ENCODE peak calls at places on chromosome 9, in six cellular contexts. Y is cardiac muscle cell; V is stimulated activated CD4-positive, alpha-beta T cell treated with anti-CD3 and anti-CD28 coated beads, Interleukin-4, amount 100 ng/mL, for 4 hours; O is CD4-positive, alpha-beta T cell; D is tibial nerve; R is activated CD4-positive, alpha-beta T cell treated with anti-CD3 and anti-CD28 coated beads, Interleukin-2, amount 10 ng/mL, durations not matched to agents 24 days and 14 days. F is an unnamed sample.

GRCh38 chr9:106682420-106682819 is 180.5 kb upstream of the ZNF462 start:
- DNase-seq in D (no peak), Y (no peak), V (no peak), R (no peak), O (no peak), F (no peak)

GRCh38 chr9:104858846-104859245 is 69.1 kb downstream of the ABCA1 start:
- DNase-seq in D (no peak), V (no peak), O (no peak), Y (no peak), R (no peak), F (no peak)

GRCh38 chr9:15278839-15279238 is 28.2 kb downstream of the TTC39B start:
- DNase-seq in O (no peak), R (no peak), Y (no peak), V (no peak), D (no peak), F (no peak)

GRCh38 chr9:114159562-114160145 is 4.3 kb downstream of the COL27A1 start:
- DNase-seq in D (no peak), Y (no peak), O (no peak), V (no peak), R (no peak), F (no peak)

GRCh38 chr9:137319434-137319975 is 17.4 kb upstream of the NRARP start:
- DNase-seq in R (no peak), D (no peak), V (no peak), Y (no peak), O (no peak), F (no peak)

GRCh38 chr9:107577140-107577776 is 87.7 kb upstream of the KLF4 start:
- DNase-seq in O (no peak), Y (no peak), V (no peak), R (no peak), D (no peak), F (no peak)

GRCh38 chr9:72905514-72906480 is 47.1 kb downstream of the ALDH1A1 start:
- DNase-seq in D (no peak), O (no peak), Y (no peak), R (no peak), V (no peak), F (no peak)

GRCh38 chr9:120904999-120905793 is 21.4 kb downstream of the TRAF1 start:
- DNase-seq in Y (no peak), V (no peak), R (no peak), O (no peak), D (no peak), F (no peak)

GRCh38 chr9:109010676-109011655 is 2.3 kb downstream of the CTNNAL1 start:
- DNase-seq in Y (no peak), V (peak), R (peak), O (peak), D (no peak), F (no peak)

GRCh38 chr9:86515221-86515620 is 161.0 kb upstream of the TUT7 start:
- DNase-seq in V (no peak), R (no peak), Y (no peak), D (no peak), O (no peak), F (no peak)

GRCh38 chr9:121700165-121700830 is 48.9 kb downstream of the DAB2IP start:
- DNase-seq in O (no peak), R (peak), V (no peak), D (peak), Y (peak), F (no peak)

GRCh38 chr9:110186254-110186653 is 21.7 kb downstream of the C9orf152 start:
- DNase-seq in V (no peak), D (no peak), R (no peak), Y (no peak), O (no peak), F (no peak)

GRCh38 chr9:128818839-128819715 is 777 bp downstream of the ENDOG start:
- DNase-seq in Y (peak), R (peak), V (peak), O (peak), D (no peak), F (no peak)

GRCh38 chr9:91972076-91972626 is 22.1 kb upstream of the ROR2 start:
- DNase-seq in Y (peak), V (no peak), D (no peak), O (no peak), R (no peak), F (no peak)

GRCh38 chr9:6567140-6567591 is 78.4 kb downstream of the GLDC start:
- DNase-seq in R (peak), D (no peak), Y (no peak), O (no peak), V (peak), F (no peak)

GRCh38 chr9:35930990-35931389 is 21.7 kb downstream of the SPAAR start:
- DNase-seq in D (no peak), O (no peak), V (no peak), Y (no peak), R (no peak), F (no peak)

GRCh38 chr9:89025538-89025937 is 34.3 kb downstream of the S1PR3 start:
- DNase-seq in V (no peak), Y (no peak), D (no peak), O (no peak), R (no peak), F (no peak)

GRCh38 chr9:9352877-9353481 is 1259.8 kb downstream of the PTPRD start:
- DNase-seq in V (no peak), Y (peak), D (peak), O (no peak), R (no peak), F (no peak)

GRCh38 chr9:127224883-127225739 is 39.5 kb upstream of the GARNL3 start:
- DNase-seq in V (peak), Y (peak), D (peak), R (peak), O (peak), F (no peak)

GRCh38 chr9:74499111-74499601 is 2.0 kb downstream of the RORB start:
- DNase-seq in R (no peak), V (no peak), D (no peak), O (no peak), Y (peak), F (no peak)

GRCh38 chr9:130117816-130118632 is 54.2 kb upstream of the NCS1 start:
- DNase-seq in D (no peak), Y (no peak), R (no peak), V (no peak), O (no peak), F (no peak)

GRCh38 chr9:97697837-97698236 is 697 bp upstream of the XPA start:
- DNase-seq in D (no peak), O (no peak), V (no peak), R (no peak), Y (no peak), F (no peak)

GRCh38 chr9:71647094-71647591 is 121.2 kb downstream of the CEMIP2 start:
- DNase-seq in D (peak), O (peak), V (no peak), R (peak), Y (no peak), F (no peak)

GRCh38 chr9:82271099-82271498 is 282.5 kb downstream of the SPATA31D1 start:
- DNase-seq in Y (no peak), D (no peak), R (no peak), O (no peak), V (no peak), F (no peak)

GRCh38 chr9:119026120-119026519 is 343.1 kb downstream of the BRINP1 start:
- DNase-seq in Y (no peak), R (no peak), O (no peak), D (peak), V (no peak), F (no peak)

GRCh38 chr9:123419721-123420559 is 63.9 kb downstream of the CRB2 start:
- DNase-seq in Y (no peak), R (no peak), V (no peak), O (no peak), D (no peak), F (no peak)

GRCh38 chr9:134515026-134515821 is 126.4 kb upstream of the COL5A1 start:
- DNase-seq in R (no peak), D (no peak), V (no peak), Y (no peak), O (no peak), F (no peak)

GRCh38 chr9:136277746-136278145 is 26.1 kb downstream of the CCDC187 start:
- DNase-seq in V (no peak), D (no peak), R (no peak), Y (no peak), O (no peak), F (no peak)

GRCh38 chr9:107683566-107683965 is 194.0 kb upstream of the KLF4 start:
- DNase-seq in Y (no peak), V (no peak), O (no peak), D (no peak), R (no peak), F (no peak)

GRCh38 chr9:37029304-37029775 is 4.7 kb downstream of the PAX5 start:
- DNase-seq in D (no peak), V (no peak), Y (no peak), R (no peak), O (no peak), F (no peak)

GRCh38 chr9:137027369-137028012 is 546 bp downstream of the ABCA2 start:
- DNase-seq in D (no peak), O (no peak), Y (peak), V (no peak), R (no peak), F (no peak)

GRCh38 chr9:6845881-6846280 is 88.1 kb downstream of the KDM4C start:
- DNase-seq in O (no peak), V (no peak), R (no peak), D (no peak), Y (peak), F (no peak)

GRCh38 chr9:112012026-112012902 is 115.7 kb downstream of the UGCG start:
- DNase-seq in O (no peak), R (no peak), Y (no peak), D (peak), V (no peak), F (peak)

GRCh38 chr9:127083598-127083997 is 38.8 kb downstream of the ANGPTL2 start:
- DNase-seq in O (no peak), R (no peak), Y (no peak), D (no peak), V (no peak), F (no peak)

GRCh38 chr9:31542384-31543055 is 841.9 kb upstream of the ACO1 start:
- DNase-seq in V (no peak), O (peak), D (peak), R (peak), Y (peak), F (no peak)

GRCh38 chr9:121699271-121700164 is 48.1 kb downstream of the DAB2IP start:
- DNase-seq in Y (no peak), D (peak), V (peak), R (peak), O (peak), F (peak)

GRCh38 chr9:136541709-136542108 is 4.1 kb downstream of the NOTCH1 start:
- DNase-seq in D (no peak), R (no peak), O (no peak), V (no peak), Y (no peak), F (no peak)

F was measured in KG1.